ENCODE peak calls at places on chromosomes 13 and 19, in ten cellular contexts. I is activated CD8-positive, alpha-beta T cell treated with anti-CD3 and anti-CD28 coated beads for 36 hours; G is globus pallidus; C is NCI-H1105; O is amygdala; S is stimulated activated naive CD4-positive, alpha-beta T cell; J is NCI-H2171 treated with DMSO at 0.1 percent for 48 hours; M is T-helper 1 cell; X is activated CD4-positive, alpha-beta T cell treated with anti-CD3 and anti-CD28 coated beads for 1 hour; E is left ventricle myocardium superior. F is an unnamed sample.

GRCh38 chr13:95137096-95137495 is 164.2 kb downstream of the ABCC4 start:
- DNase-seq in I (no peak), G (no peak), C (no peak), O (no peak), S (no peak), J (no peak), M (no peak), X (no peak), E (no peak), F (no peak)

GRCh38 chr19:42006569-42006968 is 12.5 kb upstream of the ATP1A3 start:
- DNase-seq in I (no peak), G (no peak), C (no peak), O (no peak), S (no peak), J (no peak), M (no peak), X (no peak), E (no peak), F (no peak)

GRCh38 chr19:49200238-49200862 is 42.8 kb downstream of the TRPM4 start:
- DNase-seq in I (peak), G (no peak), C (no peak), O (no peak), S (no peak), J (no peak), M (no peak), X (no peak), E (no peak), F (no peak)

GRCh38 chr13:110636053-110636475 is 20.7 kb downstream of the NAXD start:
- DNase-seq in I (no peak), G (no peak), C (no peak), O (no peak), S (no peak), J (no peak), M (no peak), X (no peak), E (no peak), F (no peak)

GRCh38 chr19:13044160-13044853 is 49.0 kb downstream of the NFIX start:
- DNase-seq in I (peak), G (no peak), C (no peak), O (no peak), S (no peak), J (no peak), M (no peak), X (no peak), E (no peak), F (no peak)

GRCh38 chr19:16328824-16329482 is 4.3 kb downstream of the KLF2 start:
- DNase-seq in I (peak), G (no peak), C (no peak), O (no peak), S (peak), J (no peak), M (peak), X (peak), E (no peak), F (no peak)

GRCh38 chr13:47121092-47121763 is 224.4 kb upstream of the HTR2A start:
- DNase-seq in I (no peak), G (no peak), C (no peak), O (no peak), S (no peak), J (no peak), M (no peak), X (no peak), E (no peak), F (no peak)

GRCh38 chr19:41161903-41162302 is 31.1 kb upstream of the CYP2S1 start:
- DNase-seq in I (no peak), G (no peak), C (no peak), O (no peak), S (no peak), J (no peak), M (no peak), X (no peak), E (no peak), F (no peak)

GRCh38 chr19:49926520-49926919 is 2.5 kb upstream of the ATF5 start:
- DNase-seq in I (no peak), G (no peak), C (no peak), O (no peak), S (no peak), J (no peak), M (no peak), X (no peak), E (no peak), F (no peak)

GRCh38 chr19:55370305-55370988 is at the start of gene IL11:
- DNase-seq in I (no peak), G (no peak), C (no peak), O (no peak), S (no peak), J (no peak), M (no peak), X (no peak), E (no peak), F (no peak)

GRCh38 chr19:56191115-56191514 is 6.5 kb downstream of the ZSCAN5B start:
- DNase-seq in I (no peak), G (no peak), C (no peak), O (no peak), S (no peak), J (no peak), M (no peak), X (no peak), E (no peak), F (no peak)

GRCh38 chr13:47085346-47085745 is 188.5 kb upstream of the HTR2A start:
- DNase-seq in I (no peak), G (no peak), C (no peak), O (no peak), S (no peak), J (no peak), M (no peak), X (no peak), E (no peak), F (no peak)

GRCh38 chr19:16285769-16286564 is 38.7 kb upstream of the KLF2 start:
- DNase-seq in I (no peak), G (peak), C (peak), O (peak), S (peak), J (peak), M (no peak), X (no peak), E (peak), F (no peak)

GRCh38 chr19:31499826-31500539 is 150.7 kb upstream of the TSHZ3 start:
- DNase-seq in I (no peak), G (no peak), C (no peak), O (no peak), S (no peak), J (no peak), M (no peak), X (no peak), E (no peak), F (peak)

GRCh38 chr13:31162151-31163008 is 676 bp upstream of the HSPH1 start:
- DNase-seq in I (peak), G (peak), C (peak), O (peak), S (peak), J (peak), M (peak), X (peak), E (peak), F (peak)

GRCh38 chr13:53064721-53065120 is 36.1 kb downstream of the OLFM4 start:
- DNase-seq in I (no peak), G (no peak), C (peak), O (no peak), S (no peak), J (peak), M (no peak), X (no peak), E (peak), F (no peak)

F was measured in prostate gland.